ENCODE peak calls at places on chromosome 15, in eight cellular contexts. B is astrocyte of the spinal cord, S is AG09319, F is B cell, A is NCI-H748 treated with DMSO at 0.1 percent for 48 hours, D is HCEC 1CT, C is transverse colon, Y is H4. N is an unnamed sample.

GRCh38 chr15:47460775-47461174 is 256.5 kb upstream of the SEMA6D start:
- DNase-seq in C (no peak), D (no peak), Y (no peak), F (no peak), B (no peak), A (no peak), S (no peak), N (no peak)

GRCh38 chr15:100001405-100001804 is 268.2 kb upstream of the LYSMD4 start:
- DNase-seq in F (no peak), C (no peak), D (no peak), A (no peak), B (no peak), Y (no peak), S (no peak), N (no peak)

GRCh38 chr15:71397377-71397776 is 282.1 kb downstream of the THSD4 start:
- DNase-seq in D (peak; percentile 38), B (no peak), C (peak; percentile 56), Y (no peak), S (no peak), F (no peak), A (no peak), N (no peak)

GRCh38 chr15:66707310-66708160 is 5.5 kb downstream of the SMAD6 start:
- DNase-seq in A (peak; percentile 45), C (peak; percentile 55), S (no peak), F (no peak), Y (peak; percentile 57), B (peak; percentile 55), D (no peak), N (no peak)

GRCh38 chr15:87224409-87224808 is 1032.1 kb downstream of the NTRK3 start:
- DNase-seq in D (no peak), A (no peak), C (no peak), S (no peak), F (no peak), Y (no peak), B (peak; percentile 55), N (no peak)

GRCh38 chr15:84023636-84024035 is 211.9 kb upstream of the GOLGA6L4 start:
- DNase-seq in F (no peak), C (peak; percentile 15), D (peak; percentile 23), B (no peak), Y (no peak), A (no peak), S (peak; percentile 5), N (peak; percentile 55)

GRCh38 chr15:25185791-25186190 is 231.0 kb downstream of the SNRPN start:
- DNase-seq in A (no peak), B (no peak), S (no peak), D (no peak), Y (no peak), C (no peak), F (no peak), N (no peak)

GRCh38 chr15:73325191-73325980 is 43.4 kb downstream of the HCN4 start:
- DNase-seq in A (no peak), C (no peak), D (no peak), Y (no peak), B (no peak), S (no peak), F (no peak), N (peak; percentile 73)

GRCh38 chr15:68798695-68799094 is 22.0 kb downstream of the ANP32A start:
- DNase-seq in S (no peak), B (no peak), F (no peak), D (no peak), A (no peak), Y (no peak), C (no peak), N (no peak)

GRCh38 chr15:60395276-60396011 is 2.3 kb downstream of the ANXA2 start:
- DNase-seq in A (no peak), Y (no peak), S (no peak), F (no peak), B (peak; percentile 46), D (no peak), C (no peak), N (no peak)

GRCh38 chr15:90035095-90035834 is 34.1 kb downstream of the ZNF710 start:
- DNase-seq in C (peak; percentile 55), B (peak; percentile 52), Y (no peak), D (no peak), F (no peak), A (peak; percentile 20), S (no peak), N (no peak)

GRCh38 chr15:48802867-48803266 is 8.0 kb downstream of the CEP152 start:
- DNase-seq in Y (peak; percentile 59), D (peak; percentile 89), F (no peak), S (peak; percentile 62), C (no peak), B (peak; percentile 94), A (no peak), N (no peak)

GRCh38 chr15:69855601-69856000 is 242.1 kb downstream of the TLE3 start:
- DNase-seq in C (no peak), A (no peak), D (no peak), S (no peak), Y (peak; percentile 60), F (no peak), B (peak; percentile 46), N (no peak)

GRCh38 chr15:60548101-60548500 is 69.2 kb upstream of the ICE2 start:
- DNase-seq in A (no peak), C (no peak), S (no peak), F (no peak), D (no peak), B (no peak), Y (no peak), N (peak; percentile 74)

GRCh38 chr15:58369261-58369699 is 62.5 kb upstream of the LIPC start:
- DNase-seq in D (no peak), B (peak; percentile 71), A (no peak), F (no peak), S (peak; percentile 66), C (no peak), Y (peak; percentile 57), N (no peak)

GRCh38 chr15:58632789-58633188 is 116.7 kb downstream of the ADAM10 start:
- DNase-seq in A (no peak), B (peak; percentile 80), Y (no peak), C (no peak), S (no peak), F (no peak), D (no peak), N (no peak)

GRCh38 chr15:41504751-41505492 is 8.7 kb downstream of the LTK start:
- DNase-seq in A (no peak), Y (no peak), F (no peak), C (no peak), B (no peak), S (no peak), D (no peak), N (no peak)

GRCh38 chr15:39075311-39075710 is 505.6 kb upstream of the THBS1 start:
- DNase-seq in S (peak; percentile 8), D (no peak), B (peak; percentile 59), Y (no peak), A (no peak), C (no peak), F (no peak), N (no peak)

GRCh38 chr15:88832791-88833190 is 29.6 kb downstream of the ACAN start:
- DNase-seq in C (no peak), D (no peak), B (no peak), S (no peak), A (no peak), F (no peak), Y (no peak), N (no peak)

GRCh38 chr15:68599560-68600071 is 20.8 kb downstream of the CORO2B start:
- DNase-seq in A (peak; percentile 64), S (peak; percentile 67), Y (peak; percentile 27), D (no peak), C (no peak), F (no peak), B (peak; percentile 84), N (no peak)

GRCh38 chr15:66939451-66940023 is 125.9 kb upstream of the SMAD3 start:
- DNase-seq in B (no peak), C (no peak), Y (no peak), F (no peak), A (no peak), S (no peak), D (no peak), N (no peak)

GRCh38 chr15:48993411-48993810 is 29.7 kb upstream of the SHC4 start:
- DNase-seq in C (no peak), B (no peak), F (no peak), Y (no peak), D (no peak), A (no peak), S (no peak), N (no peak)

GRCh38 chr15:93831641-93832040 is 399.7 kb upstream of the MCTP2 start:
- DNase-seq in F (no peak), B (no peak), Y (no peak), D (no peak), C (no peak), S (no peak), A (no peak), N (no peak)

GRCh38 chr15:100314809-100315400 is 26.9 kb downstream of the ADAMTS17 start:
- DNase-seq in C (no peak), A (no peak), S (no peak), F (no peak), B (no peak), D (no peak), Y (no peak), N (no peak)

GRCh38 chr15:50816191-50816590 is 50.7 kb upstream of the SPPL2A start:
- DNase-seq in C (peak; percentile 76), D (no peak), S (no peak), Y (peak; percentile 76), F (no peak), A (no peak), B (no peak), N (no peak)

GRCh38 chr15:52559583-52559982 is 9.2 kb downstream of the ARPP19 start:
- DNase-seq in S (no peak), Y (no peak), F (no peak), B (peak; percentile 32), D (peak; percentile 76), A (no peak), C (no peak), N (no peak)